ENCODE peak calls at places on chromosome 11, in seven cellular contexts. One of them, this sample, is unnamed.

GRCh38 chr11:86116386-86116726 is 47.5 kb upstream of the PICALM start:
- DNase-seq in stomach: no peak
- DNase-seq in AG09309: peak
- DNase-seq in CD4-positive, alpha-beta memory T cell: peak
- DNase-seq in right cardiac atrium: no peak
- DNase-seq in OCI-LY7: no peak
- DNase-seq in lower leg skin: no peak
- DNase-seq in this sample: peak

GRCh38 chr11:100235085-100235484 is 452.0 kb upstream of the ARHGAP42 start:
- DNase-seq in stomach: no peak
- DNase-seq in AG09309: no peak
- DNase-seq in CD4-positive, alpha-beta memory T cell: no peak
- DNase-seq in right cardiac atrium: no peak
- DNase-seq in OCI-LY7: no peak
- DNase-seq in lower leg skin: no peak
- DNase-seq in this sample: no peak

GRCh38 chr11:329886-330253 is 9.2 kb upstream of the IFITM3 start:
- DNase-seq in stomach: no peak
- DNase-seq in AG09309: no peak
- DNase-seq in CD4-positive, alpha-beta memory T cell: no peak
- DNase-seq in right cardiac atrium: no peak
- DNase-seq in OCI-LY7: no peak
- DNase-seq in lower leg skin: no peak
- DNase-seq in this sample: no peak

GRCh38 chr11:90343670-90344069 is 120.8 kb upstream of the CHORDC1 start:
- DNase-seq in stomach: no peak
- DNase-seq in AG09309: no peak
- DNase-seq in CD4-positive, alpha-beta memory T cell: no peak
- DNase-seq in right cardiac atrium: no peak
- DNase-seq in OCI-LY7: no peak
- DNase-seq in lower leg skin: no peak
- DNase-seq in this sample: no peak

GRCh38 chr11:8828055-8828454 is 82.9 kb upstream of the AKIP1 start:
- DNase-seq in stomach: no peak
- DNase-seq in AG09309: no peak
- DNase-seq in CD4-positive, alpha-beta memory T cell: no peak
- DNase-seq in right cardiac atrium: no peak
- DNase-seq in OCI-LY7: no peak
- DNase-seq in lower leg skin: no peak
- DNase-seq in this sample: no peak

GRCh38 chr11:111939836-111940604 is 2.9 kb downstream of the DIXDC1 start:
- DNase-seq in stomach: no peak
- DNase-seq in AG09309: no peak
- DNase-seq in CD4-positive, alpha-beta memory T cell: no peak
- DNase-seq in right cardiac atrium: no peak
- DNase-seq in OCI-LY7: no peak
- DNase-seq in lower leg skin: no peak
- DNase-seq in this sample: peak

GRCh38 chr11:2097356-2097997 is 41.7 kb downstream of the IGF2 start:
- DNase-seq in stomach: peak
- DNase-seq in AG09309: peak
- DNase-seq in CD4-positive, alpha-beta memory T cell: no peak
- DNase-seq in right cardiac atrium: peak
- DNase-seq in OCI-LY7: no peak
- DNase-seq in lower leg skin: no peak
- DNase-seq in this sample: peak

GRCh38 chr11:82767123-82767522 is 33.5 kb upstream of the FAM181B start:
- DNase-seq in stomach: no peak
- DNase-seq in AG09309: no peak
- DNase-seq in CD4-positive, alpha-beta memory T cell: no peak
- DNase-seq in right cardiac atrium: no peak
- DNase-seq in OCI-LY7: no peak
- DNase-seq in lower leg skin: no peak
- DNase-seq in this sample: no peak

GRCh38 chr11:77361184-77361583 is 59.7 kb upstream of the GDPD4 start:
- DNase-seq in stomach: no peak
- DNase-seq in AG09309: peak
- DNase-seq in CD4-positive, alpha-beta memory T cell: no peak
- DNase-seq in right cardiac atrium: no peak
- DNase-seq in OCI-LY7: no peak
- DNase-seq in lower leg skin: no peak
- DNase-seq in this sample: peak

DNA sequence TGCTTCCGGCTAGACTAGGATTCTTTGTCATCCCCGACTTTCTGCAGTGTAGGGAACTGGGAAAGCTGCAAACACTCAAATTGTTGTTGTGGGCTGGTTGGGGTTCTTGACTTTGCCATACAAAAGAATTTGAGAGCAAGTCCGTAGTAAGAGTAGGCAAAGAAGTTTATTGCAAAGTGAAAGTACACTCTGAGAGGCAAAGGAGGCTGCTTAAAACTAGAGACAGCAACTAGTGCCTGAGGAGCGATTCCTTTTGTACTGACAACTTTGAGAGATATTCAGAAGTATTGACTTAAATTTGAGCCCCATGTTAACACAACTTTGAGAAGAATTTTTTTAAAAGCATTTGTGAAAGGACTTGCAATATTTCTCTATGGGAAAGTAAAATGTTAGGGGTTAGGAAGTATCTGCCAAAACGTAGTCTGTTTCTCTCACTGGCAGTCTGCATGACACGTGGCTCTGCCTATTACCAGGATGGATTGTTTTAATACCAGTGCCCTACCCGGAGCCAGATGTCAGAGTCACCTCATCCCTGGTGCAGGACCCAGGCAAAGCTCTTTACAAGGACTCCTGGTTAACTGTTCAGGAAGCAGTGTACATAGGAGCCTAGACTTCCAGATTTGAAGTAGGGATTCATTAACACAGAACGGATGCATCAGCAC is 85.0 kb upstream of the CLPB start:
- DNase-seq in stomach: no peak
- DNase-seq in AG09309: no peak
- DNase-seq in CD4-positive, alpha-beta memory T cell: peak
- DNase-seq in right cardiac atrium: no peak
- DNase-seq in OCI-LY7: no peak
- DNase-seq in lower leg skin: no peak
- DNase-seq in this sample: no peak
- H3K4me3 ChIP-seq in stomach: peak
- H3K4me3 ChIP-seq in AG09309: peak
- H3K4me3 ChIP-seq in CD4-positive, alpha-beta memory T cell: peak
- H3K4me3 ChIP-seq in right cardiac atrium: peak
- H3K4me3 ChIP-seq in OCI-LY7: peak
- H3K4me3 ChIP-seq in lower leg skin: no peak
- H3K4me3 ChIP-seq in this sample: peak

GRCh38 chr11:110774138-110775014 is 62.1 kb upstream of the ARHGAP20 start:
- DNase-seq in stomach: no peak
- DNase-seq in AG09309: no peak
- DNase-seq in CD4-positive, alpha-beta memory T cell: no peak
- DNase-seq in right cardiac atrium: no peak
- DNase-seq in OCI-LY7: no peak
- DNase-seq in lower leg skin: no peak
- DNase-seq in this sample: no peak
- H3K4me3 ChIP-seq in stomach: no peak
- H3K4me3 ChIP-seq in AG09309: no peak
- H3K4me3 ChIP-seq in CD4-positive, alpha-beta memory T cell: no peak
- H3K4me3 ChIP-seq in right cardiac atrium: no peak
- H3K4me3 ChIP-seq in OCI-LY7: no peak
- H3K4me3 ChIP-seq in lower leg skin: no peak
- H3K4me3 ChIP-seq in this sample: no peak

GRCh38 chr11:132347156-132348090 is 977.0 kb downstream of the NTM start:
- DNase-seq in stomach: no peak
- DNase-seq in AG09309: no peak
- DNase-seq in CD4-positive, alpha-beta memory T cell: no peak
- DNase-seq in right cardiac atrium: no peak
- DNase-seq in OCI-LY7: no peak
- DNase-seq in lower leg skin: no peak
- DNase-seq in this sample: no peak

GRCh38 chr11:132353255-132353654 is 982.8 kb downstream of the NTM start:
- DNase-seq in stomach: no peak
- DNase-seq in AG09309: no peak
- DNase-seq in CD4-positive, alpha-beta memory T cell: no peak
- DNase-seq in right cardiac atrium: no peak
- DNase-seq in OCI-LY7: no peak
- DNase-seq in lower leg skin: no peak
- DNase-seq in this sample: no peak

GRCh38 chr11:132349806-132350733 is 979.7 kb downstream of the NTM start:
- DNase-seq in stomach: no peak
- DNase-seq in AG09309: no peak
- DNase-seq in CD4-positive, alpha-beta memory T cell: no peak
- DNase-seq in right cardiac atrium: no peak
- DNase-seq in OCI-LY7: no peak
- DNase-seq in lower leg skin: no peak
- DNase-seq in this sample: no peak

GRCh38 chr11:132352497-132352896 is 982.1 kb downstream of the NTM start:
- DNase-seq in stomach: no peak
- DNase-seq in AG09309: no peak
- DNase-seq in CD4-positive, alpha-beta memory T cell: no peak
- DNase-seq in right cardiac atrium: no peak
- DNase-seq in OCI-LY7: no peak
- DNase-seq in lower leg skin: no peak
- DNase-seq in this sample: no peak

DNA sequence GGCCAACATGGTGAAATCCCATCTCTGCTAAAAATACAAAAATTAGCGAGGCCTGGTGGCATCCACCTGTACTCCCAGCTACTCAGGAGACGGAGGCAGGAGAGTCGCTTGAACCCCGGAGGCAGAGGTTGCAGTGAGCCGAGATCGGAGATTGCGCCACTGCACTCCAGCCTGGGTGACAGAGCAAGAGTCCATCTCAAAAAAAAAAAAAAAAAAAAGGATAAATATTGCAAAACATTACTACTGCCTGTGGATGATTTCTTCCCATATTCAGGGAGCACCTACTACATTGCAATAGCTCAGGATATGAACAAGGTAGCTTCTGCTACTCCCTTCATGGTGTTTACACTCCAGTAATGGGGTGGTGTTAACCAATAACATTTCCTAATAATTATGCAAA is 980.6 kb downstream of the NTM start:
- DNase-seq in stomach: no peak
- DNase-seq in AG09309: no peak
- DNase-seq in CD4-positive, alpha-beta memory T cell: no peak
- DNase-seq in right cardiac atrium: no peak
- DNase-seq in OCI-LY7: no peak
- DNase-seq in lower leg skin: no peak
- DNase-seq in this sample: no peak
- H3K4me3 ChIP-seq in stomach: no peak
- H3K4me3 ChIP-seq in AG09309: no peak
- H3K4me3 ChIP-seq in CD4-positive, alpha-beta memory T cell: no peak
- H3K4me3 ChIP-seq in right cardiac atrium: no peak
- H3K4me3 ChIP-seq in OCI-LY7: no peak
- H3K4me3 ChIP-seq in lower leg skin: no peak
- H3K4me3 ChIP-seq in this sample: no peak

GRCh38 chr11:65083134-65083833 is 556 bp downstream of the CDCA5 start:
- DNase-seq in stomach: no peak
- DNase-seq in AG09309: no peak
- DNase-seq in CD4-positive, alpha-beta memory T cell: no peak
- DNase-seq in right cardiac atrium: peak
- DNase-seq in OCI-LY7: peak
- DNase-seq in lower leg skin: no peak
- DNase-seq in this sample: no peak
- H3K4me3 ChIP-seq in stomach: peak
- H3K4me3 ChIP-seq in AG09309: peak
- H3K4me3 ChIP-seq in CD4-positive, alpha-beta memory T cell: peak
- H3K4me3 ChIP-seq in right cardiac atrium: peak
- H3K4me3 ChIP-seq in OCI-LY7: peak
- H3K4me3 ChIP-seq in lower leg skin: peak
- H3K4me3 ChIP-seq in this sample: peak

GRCh38 chr11:128697645-128698174 is 3.8 kb downstream of the FLI1 start:
- DNase-seq in stomach: no peak
- DNase-seq in AG09309: no peak
- DNase-seq in CD4-positive, alpha-beta memory T cell: no peak
- DNase-seq in right cardiac atrium: no peak
- DNase-seq in OCI-LY7: no peak
- DNase-seq in lower leg skin: no peak
- DNase-seq in this sample: no peak
- H3K4me3 ChIP-seq in stomach: no peak
- H3K4me3 ChIP-seq in AG09309: no peak
- H3K4me3 ChIP-seq in CD4-positive, alpha-beta memory T cell: no peak
- H3K4me3 ChIP-seq in right cardiac atrium: peak
- H3K4me3 ChIP-seq in OCI-LY7: no peak
- H3K4me3 ChIP-seq in lower leg skin: no peak
- H3K4me3 ChIP-seq in this sample: no peak

DNA sequence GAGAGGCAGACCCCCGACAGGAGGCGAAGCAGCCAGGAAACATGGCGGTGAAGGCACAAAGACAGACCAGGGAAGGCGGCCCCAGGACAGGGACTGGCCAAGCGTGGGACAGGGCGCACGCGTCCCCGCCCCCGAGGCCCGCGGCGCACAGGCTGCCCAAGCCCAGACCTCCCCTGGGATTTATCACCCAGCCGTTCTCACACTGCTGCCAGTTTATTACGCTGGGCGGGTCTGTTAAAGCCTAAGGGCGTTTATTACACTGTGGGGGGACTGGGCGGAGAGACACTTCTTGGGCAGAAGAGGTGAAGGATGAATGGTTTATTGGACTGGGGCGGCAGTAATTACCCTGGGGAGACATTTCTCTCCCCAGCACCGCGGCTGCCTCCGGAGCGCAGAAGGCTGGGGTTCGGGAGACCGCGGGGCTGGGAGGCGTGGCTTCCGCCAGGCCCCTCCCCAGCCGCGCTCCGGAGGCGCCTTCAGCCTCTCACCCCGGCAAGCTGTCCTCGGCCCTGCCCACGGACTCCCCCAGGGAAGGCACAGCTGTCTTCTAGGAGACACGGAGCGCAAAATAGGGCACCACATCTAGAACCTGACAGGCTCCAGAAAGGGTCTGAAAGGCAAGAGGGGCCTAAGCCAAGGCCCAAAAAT is 47.1 kb downstream of the SLC22A12 start:
- DNase-seq in stomach: no peak
- DNase-seq in AG09309: no peak
- DNase-seq in CD4-positive, alpha-beta memory T cell: no peak
- DNase-seq in right cardiac atrium: peak
- DNase-seq in OCI-LY7: no peak
- DNase-seq in lower leg skin: no peak
- DNase-seq in this sample: no peak
- H3K4me3 ChIP-seq in stomach: no peak
- H3K4me3 ChIP-seq in AG09309: no peak
- H3K4me3 ChIP-seq in CD4-positive, alpha-beta memory T cell: no peak
- H3K4me3 ChIP-seq in right cardiac atrium: peak
- H3K4me3 ChIP-seq in OCI-LY7: no peak
- H3K4me3 ChIP-seq in lower leg skin: no peak
- H3K4me3 ChIP-seq in this sample: no peak

GRCh38 chr11:3224730-3225098 is 6.1 kb upstream of the MRGPRG start:
- DNase-seq in stomach: no peak
- DNase-seq in AG09309: no peak
- DNase-seq in CD4-positive, alpha-beta memory T cell: no peak
- DNase-seq in right cardiac atrium: no peak
- DNase-seq in OCI-LY7: no peak
- DNase-seq in lower leg skin: no peak
- DNase-seq in this sample: no peak

GRCh38 chr11:3222003-3222855 is 3.6 kb upstream of the MRGPRG start:
- DNase-seq in stomach: peak
- DNase-seq in AG09309: no peak
- DNase-seq in CD4-positive, alpha-beta memory T cell: no peak
- DNase-seq in right cardiac atrium: no peak
- DNase-seq in OCI-LY7: no peak
- DNase-seq in lower leg skin: no peak
- DNase-seq in this sample: no peak

GRCh38 chr11:3221408-3222002 is 2.9 kb upstream of the MRGPRG start:
- DNase-seq in stomach: peak
- DNase-seq in AG09309: no peak
- DNase-seq in CD4-positive, alpha-beta memory T cell: no peak
- DNase-seq in right cardiac atrium: no peak
- DNase-seq in OCI-LY7: no peak
- DNase-seq in lower leg skin: no peak
- DNase-seq in this sample: no peak

GRCh38 chr11:3223932-3224729 is 5.5 kb upstream of the MRGPRG start:
- DNase-seq in stomach: peak
- DNase-seq in AG09309: no peak
- DNase-seq in CD4-positive, alpha-beta memory T cell: no peak
- DNase-seq in right cardiac atrium: no peak
- DNase-seq in OCI-LY7: no peak
- DNase-seq in lower leg skin: no peak
- DNase-seq in this sample: no peak

GRCh38 chr11:3222941-3223905 is 4.6 kb upstream of the MRGPRG start:
- DNase-seq in stomach: peak
- DNase-seq in AG09309: no peak
- DNase-seq in CD4-positive, alpha-beta memory T cell: peak
- DNase-seq in right cardiac atrium: no peak
- DNase-seq in OCI-LY7: no peak
- DNase-seq in lower leg skin: no peak
- DNase-seq in this sample: no peak
- H3K4me3 ChIP-seq in stomach: no peak
- H3K4me3 ChIP-seq in AG09309: no peak
- H3K4me3 ChIP-seq in CD4-positive, alpha-beta memory T cell: no peak
- H3K4me3 ChIP-seq in right cardiac atrium: no peak
- H3K4me3 ChIP-seq in OCI-LY7: no peak
- H3K4me3 ChIP-seq in lower leg skin: no peak
- H3K4me3 ChIP-seq in this sample: no peak

This sample was measured in AG04449.